ENCODE peak calls at places on chromosomes 3 and 15, in four cellular contexts. B is PC-9, H is transverse colon, O is mucosa of descending colon. C is an unnamed sample.
A peak's percentile ranks its signal among the peaks of the same experiment; 100 is the strongest.

GRCh38 chr15:35481064-35481463 is 64.9 kb downstream of the DPH6 start:
- DNase-seq in O (no peak), H (no peak), B (no peak), C (no peak)

GRCh38 chr3:19029837-19030835 is 118.2 kb upstream of the KCNH8 start:
- DNase-seq in H (no peak), O (no peak), B (no peak), C (no peak)

GRCh38 chr3:10283638-10284037 is 9.1 kb downstream of the GHRL start:
- DNase-seq in O (no peak), H (no peak), B (no peak), C (peak; percentile 18)

GRCh38 chr3:29764059-29764458 is 483.2 kb downstream of the RBMS3 start:
- DNase-seq in O (no peak), B (no peak), H (no peak), C (no peak)

GRCh38 chr15:33168444-33168843 is 26.1 kb downstream of the FMN1 start:
- DNase-seq in B (no peak), H (no peak), O (no peak), C (no peak)

GRCh38 chr15:70379134-70379533 is 281.4 kb upstream of the TLE3 start:
- DNase-seq in B (no peak), O (no peak), H (no peak), C (no peak)

GRCh38 chr15:64883097-64883581 is 28.6 kb upstream of the ANKDD1A start:
- DNase-seq in H (no peak), O (peak; percentile 1), B (no peak), C (peak; percentile 86)

GRCh38 chr3:61946925-61947324 is 385.6 kb downstream of the PTPRG start:
- DNase-seq in H (no peak), O (no peak), B (no peak), C (no peak)

GRCh38 chr3:32614956-32615355 is 44.3 kb upstream of the DYNC1LI1 start:
- DNase-seq in B (no peak), H (no peak), O (no peak), C (no peak)

GRCh38 chr3:101735833-101736232 is 11.4 kb downstream of the CEP97 start:
- DNase-seq in H (no peak), O (no peak), B (no peak), C (no peak)

GRCh38 chr3:108719178-108719577 is 38.0 kb downstream of the RETNLB start:
- DNase-seq in H (no peak), O (no peak), B (no peak), C (no peak)

GRCh38 chr3:53236112-53236841 is 19.5 kb downstream of the TKT start:
- DNase-seq in O (peak; percentile 74), B (peak; percentile 72), H (peak; percentile 79), C (peak; percentile 23)

GRCh38 chr3:101940521-101940992 is 91.2 kb downstream of the NFKBIZ start:
- DNase-seq in O (peak; percentile 58), B (peak; percentile 64), H (no peak), C (peak; percentile 91)

GRCh38 chr3:100297784-100298183 is 36.8 kb upstream of the NIT2 start:
- DNase-seq in B (no peak), O (no peak), H (no peak), C (no peak)

GRCh38 chr3:20056727-20057611 is 16.7 kb downstream of the KAT2B start:
- DNase-seq in O (no peak), B (peak; percentile 51), H (no peak), C (peak; percentile 99)

GRCh38 chr15:79433610-79434009 is 1.5 kb downstream of the MINAR1 start:
- DNase-seq in O (no peak), H (no peak), B (no peak), C (no peak)

GRCh38 chr3:65867463-65868210 is 171.1 kb downstream of the MAGI1 start:
- DNase-seq in B (no peak), H (no peak), O (no peak), C (no peak)

GRCh38 chr3:125684199-125684598 is 88.9 kb upstream of the OSBPL11 start:
- DNase-seq in H (no peak), O (no peak), B (no peak), C (no peak)

GRCh38 chr3:122102191-122102935 is 47.2 kb downstream of the CD86 start:
- DNase-seq in O (no peak), B (no peak), H (no peak), C (no peak)

GRCh38 chr3:188097786-188098185 is 56.2 kb upstream of the LPP start:
- DNase-seq in H (no peak), B (no peak), O (no peak), C (no peak)

GRCh38 chr15:72155635-72156616 is 37.7 kb downstream of the SENP8 start:
- DNase-seq in O (peak; percentile 83), B (peak; percentile 81), H (peak; percentile 93), C (peak; percentile 47)
- TF ChIP-seq CTCF in O (peak; percentile 58), B (peak; percentile 93), H (peak; percentile 94), C (peak; percentile 90)

GRCh38 chr15:77731945-77732344 is 99.2 kb upstream of the LINGO1 start:
- DNase-seq in H (no peak), B (no peak), O (no peak), C (no peak)
- H3K4me1 ChIP-seq in H (no peaks in the 10 kb centered on the region), B (no peaks in the 10 kb centered on the region), O (no peaks in the 10 kb centered on the region), C (no peaks in the 10 kb centered on the region)

GRCh38 chr3:123285479-123285878 is 83.7 kb downstream of the SEC22A start:
- DNase-seq in H (no peak), B (no peak), O (no peak), C (no peak)
- TF ChIP-seq CTCF in H (no peak), B (no peak), O (no peak), C (no peak)

DNA sequence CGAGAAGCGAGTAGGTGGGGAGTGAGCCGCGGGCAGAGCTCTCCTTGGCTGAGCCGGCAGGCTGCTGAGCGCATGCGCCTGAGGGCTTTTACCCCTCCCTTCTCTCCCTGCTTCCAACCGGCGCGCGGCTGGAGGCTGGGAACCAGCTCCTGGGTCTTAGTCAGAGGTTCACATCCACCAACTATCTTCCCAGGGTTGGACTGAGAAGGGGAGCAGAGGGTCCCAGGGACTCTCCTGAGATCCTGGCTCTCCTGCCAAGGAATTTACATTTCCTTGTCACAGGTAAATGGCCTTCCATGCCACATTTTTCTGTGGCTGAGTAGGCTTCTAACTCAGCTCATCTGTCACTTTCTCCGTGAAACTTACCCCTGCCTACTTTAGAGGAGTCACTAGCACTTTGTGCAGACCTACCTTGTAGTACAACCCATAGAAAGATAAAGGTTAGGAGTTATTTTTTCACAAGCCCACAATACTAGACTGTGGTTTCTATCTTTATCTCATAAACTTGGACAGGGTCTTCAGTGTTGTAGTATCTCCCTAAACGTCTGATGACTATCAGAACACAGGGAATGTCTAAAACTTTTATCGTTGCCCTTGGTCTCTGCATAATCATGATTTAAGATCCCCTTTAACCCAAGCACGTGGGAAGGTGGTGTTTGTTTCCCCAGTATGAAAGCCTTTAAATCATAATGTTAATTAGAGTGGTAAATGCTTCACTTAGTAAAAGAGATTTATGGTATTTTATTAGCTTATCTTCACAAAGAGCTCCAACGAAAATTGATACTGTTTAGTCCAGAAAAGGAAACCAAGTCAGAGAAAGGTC is 617 bp upstream of the TBC1D5 start:
- DNase-seq in H (no peak), O (no peak), B (no peak), C (no peak)
- H3K4me1 ChIP-seq in H (peaks cover 26% of the 10 kb centered on the region), O (peaks cover 28% of the 10 kb centered on the region), B (peaks cover 30% of the 10 kb centered on the region), C (peaks cover 23% of the 10 kb centered on the region)

C was measured in foreskin keratinocyte.